ENCODE peak calls at places on chromosomes 1 and 21, in eight cellular contexts. G is esophagus muscularis mucosa, W is adrenal gland, N is body of pancreas, J is ovary, H is heart left ventricle, A is A549, E is uterus. R is an unnamed sample.

GRCh38 chr1:30334767-30335166 is 388.6 kb downstream of the MATN1 start:
- DNase-seq in G (no peak), W (no peak), N (no peak), J (no peak), H (no peak), A (no peak), E (no peak), R (no peak)

GRCh38 chr1:154962238-154962678 is 676 bp upstream of the PYGO2 start:
- DNase-seq in G (no peak), W (peak; percentile 79), N (peak; percentile 41), J (peak; percentile 61), H (no peak), A (peak; percentile 51), E (no peak), R (peak; percentile 67)

GRCh38 chr1:31483012-31483946 is 70.3 kb downstream of the SERINC2 start:
- DNase-seq in G (no peak), W (peak; percentile 80), N (peak; percentile 75), J (no peak), H (no peak), A (peak; percentile 43), E (peak; percentile 51), R (no peak)

GRCh38 chr1:179876289-179876715 is 1.3 kb downstream of the TOR1AIP2 start:
- DNase-seq in G (no peak), W (peak; percentile 64), N (peak; percentile 49), J (no peak), H (no peak), A (peak; percentile 33), E (no peak), R (no peak)

GRCh38 chr1:59928996-59929395 is 2.4 kb upstream of the CYP2J2 start:
- DNase-seq in G (no peak), W (no peak), N (no peak), J (no peak), H (no peak), A (no peak), E (no peak), R (no peak)

GRCh38 chr1:54356680-54357147 is 49.5 kb downstream of the SSBP3 start:
- DNase-seq in G (no peak), W (no peak), N (no peak), J (no peak), H (no peak), A (no peak), E (no peak), R (no peak)

GRCh38 chr1:178530037-178530402 is 17.1 kb downstream of the TEX35 start:
- DNase-seq in G (no peak), W (peak; percentile 37), N (peak; percentile 20), J (no peak), H (no peak), A (peak; percentile 36), E (no peak), R (peak; percentile 81)

GRCh38 chr1:13824626-13825025 is 124.6 kb downstream of the PRDM2 start:
- DNase-seq in G (peak; percentile 21), W (no peak), N (no peak), J (no peak), H (no peak), A (no peak), E (no peak), R (no peak)

GRCh38 chr1:18668051-18668450 is 37.4 kb downstream of the PAX7 start:
- DNase-seq in G (no peak), W (no peak), N (no peak), J (no peak), H (no peak), A (peak; percentile 58), E (no peak), R (no peak)

GRCh38 chr1:84078108-84078823 is 65.8 kb upstream of the PRKACB start:
- DNase-seq in G (no peak), W (peak; percentile 6), N (peak; percentile 17), J (peak; percentile 18), H (peak; percentile 23), A (peak; percentile 9), E (peak; percentile 27), R (peak; percentile 65)

GRCh38 chr21:46544003-46544402 is 60.9 kb downstream of the S100B start:
- DNase-seq in G (no peak), W (no peak), N (no peak), J (no peak), H (no peak), A (no peak), E (no peak), R (no peak)

GRCh38 chr1:113615425-113615824 is 143.9 kb downstream of the PHTF1 start:
- DNase-seq in G (no peak), W (no peak), N (no peak), J (no peak), H (no peak), A (no peak), E (no peak), R (no peak)

GRCh38 chr21:41630917-41631316 is 123.0 kb upstream of the TMPRSS2 start:
- DNase-seq in G (no peak), W (no peak), N (no peak), J (no peak), H (no peak), A (no peak), E (no peak), R (no peak)

GRCh38 chr21:42157606-42158310 is 61.2 kb upstream of the ABCG1 start:
- DNase-seq in G (no peak), W (no peak), N (no peak), J (peak; percentile 6), H (no peak), A (no peak), E (no peak), R (no peak)

GRCh38 chr1:174789399-174789798 is 210.3 kb upstream of the CACYBP start:
- DNase-seq in G (no peak), W (no peak), N (no peak), J (no peak), H (no peak), A (no peak), E (no peak), R (no peak)

GRCh38 chr1:167880570-167880969 is 33.4 kb downstream of the ADCY10 start:
- DNase-seq in G (no peak), W (peak; percentile 51), N (no peak), J (no peak), H (no peak), A (no peak), E (no peak), R (no peak)

GRCh38 chr1:199223936-199224335 is 585.1 kb downstream of the PTPRC start:
- DNase-seq in G (no peak), W (no peak), N (no peak), J (no peak), H (no peak), A (no peak), E (no peak), R (no peak)

DNA sequence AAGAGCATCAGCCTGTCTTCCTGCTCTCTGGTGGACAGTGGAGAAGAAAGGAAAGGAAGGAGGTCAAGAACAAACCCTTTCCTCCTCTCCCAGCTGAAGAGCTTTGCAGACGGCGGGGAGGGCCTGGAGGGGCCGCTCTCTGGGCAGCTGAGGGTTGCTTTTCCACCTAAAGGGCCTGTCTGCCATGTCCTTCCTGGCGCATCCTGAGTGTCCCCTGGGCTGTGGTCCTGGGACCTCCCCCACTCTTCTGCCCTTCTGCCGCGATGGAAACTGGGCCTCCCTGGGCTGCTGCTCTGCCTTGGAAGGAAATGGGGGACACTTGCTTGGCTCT is 107.0 kb downstream of the ETS2 start:
- DNase-seq in G (no peak), W (no peak), N (no peak), J (no peak), H (no peak), A (no peak), E (no peak), R (no peak)
- H3K27ac ChIP-seq in G (peak overlapping the region; percentile 83), W (no peak overlapping the region), N (peak overlapping the region; percentile 77), J (peak overlapping the region; percentile 77), H (peak overlapping the region; percentile 84), A (peak overlapping the region; percentile 78), E (peak overlapping the region; percentile 87), R (peak overlapping the region; percentile 88)

DNA sequence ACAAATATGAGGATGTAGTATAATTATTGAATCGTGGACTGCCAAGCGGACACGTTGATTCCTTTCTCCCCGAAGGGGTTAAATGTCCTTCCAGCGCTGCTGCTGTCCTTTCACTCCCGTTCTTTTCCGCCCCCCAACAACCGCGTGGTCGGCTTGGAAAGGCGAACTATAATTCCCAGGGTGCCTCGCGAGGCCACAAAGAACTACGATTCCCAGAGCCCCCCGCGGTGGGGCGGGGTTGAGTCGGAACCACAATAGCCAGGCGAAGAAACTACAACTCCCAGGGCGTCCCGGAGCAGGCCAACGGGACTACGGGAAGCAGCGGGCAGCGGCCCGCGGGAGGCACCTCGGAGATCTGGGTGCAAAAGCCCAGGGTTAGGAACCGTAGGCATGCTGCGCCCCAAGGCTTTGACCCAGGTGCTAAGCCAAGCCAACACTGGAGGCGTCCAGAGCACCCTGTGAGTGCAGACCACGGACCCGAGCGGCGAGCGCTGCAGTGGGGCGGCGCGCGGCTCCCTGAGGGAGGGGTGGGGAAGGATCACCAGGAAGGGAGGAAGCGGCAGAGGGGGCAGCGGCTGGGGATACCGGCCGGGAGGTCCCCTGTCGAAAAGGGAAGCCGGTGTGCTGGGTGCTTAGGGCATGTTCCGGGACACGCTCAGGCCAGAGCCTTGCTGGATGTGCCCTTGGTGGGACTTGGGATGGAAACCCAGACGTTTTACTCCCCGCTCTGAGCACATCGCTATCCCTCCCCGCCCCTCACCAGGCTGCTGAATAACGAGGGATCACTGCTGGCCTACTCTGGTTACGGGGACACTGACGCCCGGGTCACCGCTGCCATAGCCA is at the start of gene LAMTOR2:
- DNase-seq in G (peak; percentile 99), W (peak; percentile 99), N (peak; percentile 98), J (peak; percentile 98), H (peak; percentile 98), A (peak; percentile 97), E (peak; percentile 97), R (peak; percentile 98)
- TF ChIP-seq POLR2A in G (no peak), W (peak; percentile 54), N (peak; percentile 79), J (peak; percentile 72), H (no peak), A (peak; percentile 83), E (peak; percentile 66), R (no peak)

GRCh38 chr1:229526695-229527094 is 18.6 kb upstream of the NUP133 start:
- DNase-seq in G (no peak), W (no peak), N (no peak), J (no peak), H (no peak), A (no peak), E (no peak), R (no peak)

GRCh38 chr1:229529639-229530038 is 21.5 kb upstream of the NUP133 start:
- DNase-seq in G (peak; percentile 57), W (no peak), N (no peak), J (no peak), H (no peak), A (no peak), E (no peak), R (no peak)

GRCh38 chr1:229535226-229535625 is 23.3 kb downstream of the ABCB10 start:
- DNase-seq in G (no peak), W (no peak), N (no peak), J (no peak), H (no peak), A (no peak), E (no peak), R (no peak)

GRCh38 chr1:229536982-229537381 is 21.5 kb downstream of the ABCB10 start:
- DNase-seq in G (no peak), W (no peak), N (no peak), J (no peak), H (no peak), A (no peak), E (no peak), R (no peak)

GRCh38 chr1:229531326-229531725 is 23.2 kb upstream of the NUP133 start:
- DNase-seq in G (peak; percentile 79), W (no peak), N (no peak), J (no peak), H (no peak), A (no peak), E (no peak), R (no peak)
- H3K27ac ChIP-seq in G (no peak overlapping the region), W (no peak overlapping the region), N (no peak overlapping the region), J (no peak overlapping the region), H (no peak overlapping the region), A (no peak overlapping the region), E (no peak overlapping the region), R (no peak overlapping the region)

GRCh38 chr1:93446837-93447451 is 974 bp upstream of the FNBP1L start:
- DNase-seq in G (no peak), W (peak; percentile 42), N (peak; percentile 80), J (no peak), H (no peak), A (peak; percentile 26), E (peak; percentile 31), R (peak; percentile 21)
- TF ChIP-seq POLR2A in G (no peak), W (no peak), N (peak; percentile 82), J (no peak), H (no peak), A (no peak), E (no peak), R (peak; percentile 64)